ENCODE peak calls at places on chromosomes 3 and 15, in ten cellular contexts. Y is right lobe of liver, N is body of pancreas, I is endothelial cell of umbilical vein, D is uterus, S is HCT116, M is lower leg skin, U is heart left ventricle, Q is HepG2, B is tibial nerve. E is an unnamed sample.

GRCh38 chr3:140311428-140311827 is 366.4 kb upstream of the TRIM42 start:
- DNase-seq in Y (no peak), N (no peak), I (no peak), D (no peak), S (no peak), M (no peak), U (no peak), Q (no peak), B (no peak), E (no peak)

GRCh38 chr3:160225181-160226025 is at the start of gene C3orf80:
- DNase-seq in Y (peak), N (peak), I (peak), D (no peak), S (peak), M (no peak), U (peak), Q (peak), B (no peak), E (peak)

GRCh38 chr15:49986326-49986725 is 132.7 kb downstream of the ATP8B4 start:
- DNase-seq in Y (no peak), N (no peak), I (no peak), D (no peak), S (no peak), M (no peak), U (no peak), Q (no peak), B (no peak), E (no peak)

GRCh38 chr3:17144665-17144993 is 259.9 kb downstream of the PLCL2 start:
- DNase-seq in Y (no peak), N (no peak), I (no peak), D (no peak), S (no peak), M (no peak), U (no peak), Q (no peak), B (no peak), E (no peak)

GRCh38 chr3:72615182-72615581 is 233.1 kb downstream of the SHQ1 start:
- DNase-seq in Y (no peak), N (no peak), I (no peak), D (no peak), S (no peak), M (no peak), U (no peak), Q (no peak), B (no peak), E (no peak)

GRCh38 chr15:40339621-40339945 is 1.2 kb downstream of the CCDC9B start:
- DNase-seq in Y (no peak), N (no peak), I (no peak), D (no peak), S (no peak), M (no peak), U (no peak), Q (no peak), B (no peak), E (no peak)

GRCh38 chr3:46482632-46483311 is 15.0 kb upstream of the RTP3 start:
- DNase-seq in Y (peak), N (no peak), I (no peak), D (no peak), S (no peak), M (peak), U (no peak), Q (no peak), B (no peak), E (no peak)

GRCh38 chr3:196650740-196651311 is 11.3 kb downstream of the NRROS start:
- DNase-seq in Y (no peak), N (peak), I (peak), D (peak), S (no peak), M (no peak), U (no peak), Q (peak), B (peak), E (peak)

GRCh38 chr3:2968475-2968874 is 141.7 kb downstream of the IL5RA start:
- DNase-seq in Y (no peak), N (no peak), I (no peak), D (no peak), S (no peak), M (no peak), U (no peak), Q (no peak), B (no peak), E (no peak)

GRCh38 chr3:98612996-98613517 is 19.6 kb upstream of the CPOX start:
- DNase-seq in Y (peak), N (no peak), I (no peak), D (no peak), S (no peak), M (no peak), U (peak), Q (no peak), B (no peak), E (no peak)

GRCh38 chr3:185696039-185696438 is 109.9 kb downstream of the SENP2 start:
- DNase-seq in Y (no peak), N (no peak), I (no peak), D (no peak), S (no peak), M (no peak), U (no peak), Q (no peak), B (no peak), E (no peak)

GRCh38 chr15:43550527-43551363 is 33.3 kb downstream of the MAP1A start:
- DNase-seq in Y (no peak), N (no peak), I (no peak), D (no peak), S (no peak), M (no peak), U (no peak), Q (no peak), B (no peak), E (no peak)

GRCh38 chr3:152100491-152101086 is 168.1 kb upstream of the MBNL1 start:
- DNase-seq in Y (no peak), N (no peak), I (no peak), D (no peak), S (no peak), M (no peak), U (no peak), Q (no peak), B (no peak), E (peak)

GRCh38 chr3:76442374-76442915 is 597.5 kb upstream of the ROBO2 start:
- DNase-seq in Y (no peak), N (no peak), I (no peak), D (no peak), S (no peak), M (no peak), U (no peak), Q (no peak), B (no peak), E (no peak)

GRCh38 chr15:96270581-96271172 is 59.8 kb upstream of the NR2F2 start:
- DNase-seq in Y (peak), N (no peak), I (no peak), D (no peak), S (peak), M (no peak), U (no peak), Q (peak), B (no peak), E (peak)

GRCh38 chr3:134374791-134375541 is 719 bp upstream of the AMOTL2 start:
- DNase-seq in Y (peak), N (peak), I (peak), D (peak), S (no peak), M (peak), U (peak), Q (peak), B (no peak), E (no peak)

GRCh38 chr3:5213574-5213966 is 26.1 kb downstream of the EDEM1 start:
- DNase-seq in Y (no peak), N (no peak), I (no peak), D (no peak), S (no peak), M (no peak), U (no peak), Q (no peak), B (no peak), E (no peak)

GRCh38 chr3:148911173-148911572 is 46.1 kb downstream of the CPA3 start:
- DNase-seq in Y (no peak), N (no peak), I (no peak), D (no peak), S (peak), M (no peak), U (no peak), Q (no peak), B (no peak), E (no peak)

GRCh38 chr3:196942226-196942914 is at the start of gene NCBP2:
- DNase-seq in Y (peak), N (peak), I (peak), D (peak), S (peak), M (peak), U (peak), Q (peak), B (peak), E (peak)

GRCh38 chr3:32313169-32313568 is 74.7 kb downstream of the CMTM8 start:
- DNase-seq in Y (no peak), N (no peak), I (no peak), D (no peak), S (peak), M (no peak), U (no peak), Q (no peak), B (no peak), E (no peak)

GRCh38 chr3:197493049-197493448 is 62.7 kb downstream of the BDH1 start:
- DNase-seq in Y (no peak), N (no peak), I (no peak), D (no peak), S (no peak), M (no peak), U (no peak), Q (no peak), B (no peak), E (no peak)

GRCh38 chr15:66165856-66166255 is 87.7 kb downstream of the MEGF11 start:
- DNase-seq in Y (no peak), N (no peak), I (no peak), D (no peak), S (no peak), M (no peak), U (no peak), Q (no peak), B (no peak), E (no peak)

GRCh38 chr15:95606551-95606950 is 723.9 kb upstream of the NR2F2 start:
- DNase-seq in Y (no peak), N (no peak), I (no peak), D (no peak), S (no peak), M (no peak), U (no peak), Q (no peak), B (no peak), E (no peak)

GRCh38 chr3:41710646-41711388 is 251.1 kb downstream of the ULK4 start:
- DNase-seq in Y (no peak), N (no peak), I (peak), D (peak), S (no peak), M (no peak), U (no peak), Q (no peak), B (no peak), E (no peak)

GRCh38 chr15:40904552-40905201 is 10.4 kb downstream of the VPS18 start:
- DNase-seq in Y (peak), N (no peak), I (no peak), D (no peak), S (no peak), M (peak), U (no peak), Q (no peak), B (no peak), E (no peak)

GRCh38 chr3:123757281-123757940 is 126.7 kb downstream of the MYLK start:
- DNase-seq in Y (no peak), N (no peak), I (no peak), D (no peak), S (no peak), M (peak), U (peak), Q (no peak), B (peak), E (peak)

GRCh38 chr3:141000027-141000663 is 51.0 kb upstream of the SPSB4 start:
- DNase-seq in Y (peak), N (peak), I (peak), D (peak), S (peak), M (no peak), U (peak), Q (peak), B (peak), E (peak)

GRCh38 chr3:111246967-111247760 is 175.5 kb downstream of the NECTIN3 start:
- DNase-seq in Y (no peak), N (no peak), I (no peak), D (no peak), S (no peak), M (no peak), U (no peak), Q (peak), B (no peak), E (no peak)

GRCh38 chr3:3110299-3110630 is at the start of gene IL5RA:
- DNase-seq in Y (no peak), N (no peak), I (no peak), D (no peak), S (no peak), M (no peak), U (no peak), Q (no peak), B (no peak), E (no peak)

GRCh38 chr3:129593230-129593594 is 13.3 kb downstream of the PLXND1 start:
- DNase-seq in Y (no peak), N (no peak), I (no peak), D (no peak), S (no peak), M (no peak), U (no peak), Q (no peak), B (no peak), E (no peak)

DNA sequence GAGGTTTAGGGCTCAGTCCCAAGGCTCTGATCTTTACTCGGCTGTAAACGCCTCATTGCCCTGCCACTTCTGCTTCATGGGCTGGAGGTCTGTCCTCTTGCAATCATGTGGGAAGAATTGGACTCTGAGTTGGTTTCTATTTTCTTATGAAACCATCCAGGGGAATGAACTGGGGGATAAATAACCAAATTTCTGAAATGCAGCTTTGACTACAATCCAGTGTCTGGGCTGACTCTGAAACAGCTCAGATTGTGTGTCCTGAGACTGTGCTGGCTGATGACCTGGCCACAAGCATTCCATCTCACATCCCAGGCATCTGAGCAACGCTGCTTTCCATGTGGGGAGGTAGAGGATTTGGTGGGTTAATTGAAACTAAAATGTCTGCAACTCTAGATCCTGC is 71.0 kb upstream of the GALNT15 start:
- DNase-seq in Y (no peak), N (no peak), I (no peak), D (no peak), S (no peak), M (no peak), U (no peak), Q (peak), B (no peak), E (no peak)
- TF ChIP-seq CTCF in Y (no peak), N (no peak), I (no peak), D (no peak), S (no peak), M (no peak), U (no peak), Q (no peak), B (no peak), E (no peak)

GRCh38 chr15:72217216-72217615 is 13.8 kb downstream of the PKM start:
- DNase-seq in Y (no peak), N (no peak), I (no peak), D (no peak), S (no peak), M (no peak), U (no peak), Q (no peak), B (no peak), E (no peak)

GRCh38 chr15:72216079-72216478 is 14.9 kb downstream of the PKM start:
- DNase-seq in Y (no peak), N (no peak), I (no peak), D (no peak), S (no peak), M (no peak), U (no peak), Q (no peak), B (no peak), E (no peak)

GRCh38 chr15:72222433-72222832 is 8.6 kb downstream of the PKM start:
- DNase-seq in Y (no peak), N (no peak), I (peak), D (no peak), S (no peak), M (peak), U (peak), Q (no peak), B (no peak), E (no peak)

DNA sequence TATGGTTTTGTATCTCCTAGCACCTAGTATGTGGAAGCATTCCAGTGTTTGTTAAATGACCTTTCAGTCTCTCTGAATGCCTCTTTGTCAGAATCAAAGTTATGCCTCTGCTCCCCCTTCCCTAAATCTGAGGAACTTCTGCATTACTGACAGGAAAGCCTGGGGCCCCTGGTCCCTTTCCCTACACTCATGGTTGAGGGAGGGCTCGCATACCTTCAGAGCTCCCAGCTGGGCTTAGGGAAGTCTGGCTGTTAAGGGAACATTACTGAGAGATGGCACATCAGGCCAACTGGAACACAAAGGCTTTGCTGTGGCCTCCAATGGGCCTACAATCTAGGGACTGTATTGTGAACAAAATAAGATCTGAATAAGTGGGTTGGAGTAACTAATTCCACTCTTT is 10.3 kb downstream of the PKM start:
- DNase-seq in Y (no peak), N (no peak), I (no peak), D (no peak), S (no peak), M (no peak), U (no peak), Q (no peak), B (no peak), E (no peak)
- H3K4me3 ChIP-seq in Y (no peak), N (no peak), I (no peak), D (no peak), S (no peak), M (no peak), U (no peak), Q (no peak), B (no peak), E (no peak)

GRCh38 chr3:113747719-113748046 is 848 bp downstream of the ATP6V1A start:
- DNase-seq in Y (no peak), N (no peak), I (no peak), D (no peak), S (no peak), M (no peak), U (no peak), Q (peak), B (no peak), E (peak)

GRCh38 chr3:113746069-113746954 is at the start of gene NAA50:
- DNase-seq in Y (peak), N (peak), I (peak), D (peak), S (peak), M (peak), U (peak), Q (peak), B (peak), E (peak)

GRCh38 chr3:113745273-113746068 is 578 bp downstream of the NAA50 start:
- DNase-seq in Y (peak), N (peak), I (peak), D (peak), S (peak), M (peak), U (peak), Q (peak), B (peak), E (peak)

GRCh38 chr3:113744941-113745272 is 1.1 kb downstream of the NAA50 start:
- DNase-seq in Y (no peak), N (no peak), I (no peak), D (no peak), S (no peak), M (no peak), U (no peak), Q (no peak), B (no peak), E (no peak)

DNA sequence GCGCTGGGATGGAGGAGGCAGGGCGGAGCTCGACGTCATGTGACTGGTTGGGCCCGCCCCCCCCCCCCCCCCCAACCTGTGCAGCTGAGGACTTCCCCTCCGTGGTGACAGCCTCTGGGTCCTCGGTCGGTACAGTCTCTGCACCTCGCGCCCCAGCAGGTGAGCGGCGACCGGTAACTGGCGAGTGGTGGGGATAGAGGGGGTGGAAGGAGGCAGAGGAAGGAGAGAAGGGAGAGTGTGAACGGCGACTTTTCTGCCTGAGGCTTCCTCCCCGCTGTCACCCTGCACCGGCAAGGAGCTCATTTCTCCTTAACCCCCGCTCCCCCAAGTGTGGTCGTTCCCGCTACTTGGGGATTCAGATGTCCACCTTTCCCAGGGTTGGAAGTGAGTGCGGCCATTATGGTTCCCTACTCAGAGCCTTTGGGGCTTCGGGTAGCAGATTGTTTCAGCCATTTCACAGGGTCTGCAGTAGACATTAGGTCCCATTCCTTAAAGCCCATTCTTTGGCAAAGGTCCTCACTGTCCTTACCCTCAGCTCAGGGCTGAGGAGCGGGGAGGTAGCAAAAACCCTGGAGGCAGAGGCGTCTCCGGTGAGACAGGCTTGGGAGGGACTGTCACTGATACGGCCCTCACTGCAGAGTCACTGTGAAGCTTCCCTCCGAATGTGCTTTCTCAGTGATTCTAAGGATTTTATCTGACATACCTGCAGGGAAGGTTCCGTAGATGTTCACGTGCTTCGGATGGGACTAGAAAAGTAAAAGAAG is at the start of gene ATP6V1A:
- DNase-seq in Y (peak), N (peak), I (peak), D (peak), S (no peak), M (peak), U (peak), Q (peak), B (no peak), E (peak)
- TF ChIP-seq POLR2A in Y (peak), N (peak), I (no peak), D (peak), S (no peak), M (no peak), U (no peak), Q (peak), B (peak), E (peak)

GRCh38 chr3:124938896-124939295 is 4.3 kb upstream of the MUC13 start:
- DNase-seq in Y (no peak), N (no peak), I (no peak), D (no peak), S (no peak), M (no peak), U (no peak), Q (no peak), B (no peak), E (no peak)
- TF ChIP-seq CTCF in Y (no peak), N (no peak), I (no peak), D (no peak), S (no peak), M (no peak), U (no peak), Q (no peak), B (no peak), E (no peak)

GRCh38 chr3:64000446-64001055 is 22.7 kb downstream of the PSMD6 start:
- DNase-seq in Y (no peak), N (no peak), I (no peak), D (no peak), S (no peak), M (no peak), U (no peak), Q (no peak), B (no peak), E (no peak)
- H3K4me3 ChIP-seq in Y (no peak), N (no peak), I (no peak), D (no peak), S (no peak), M (no peak), U (no peak), Q (no peak), B (no peak), E (no peak)

GRCh38 chr15:64476550-64476949 is 16.2 kb downstream of the ZNF609 start:
- DNase-seq in Y (no peak), N (no peak), I (no peak), D (no peak), S (no peak), M (no peak), U (no peak), Q (no peak), B (no peak), E (no peak)
- TF ChIP-seq POLR2A in Y (no peak), N (no peak), I (no peak), D (no peak), S (no peak), M (no peak), U (no peak), Q (no peak), B (no peak), E (no peak)

E was measured in NB4.